ENCODE peak calls at places on chromosomes 7 and 10, in six cellular contexts. X, D, V, P, H and U are unnamed samples.
A peak's percentile ranks its signal among the peaks of the same experiment; 100 is the strongest.

GRCh38 chr10:96512997-96513685 is 585 bp downstream of the TLL2 start:
- DNase-seq in X (no peak), D (no peak), V (peak; percentile 21), P (no peak), H (no peak), U (peak; percentile 17)

GRCh38 chr7:150989456-150989855 is 1.4 kb upstream of the NOS3 start:
- DNase-seq in X (no peak), D (no peak), V (no peak), P (no peak), H (no peak), U (no peak)

GRCh38 chr7:75985009-75985517 is 9.3 kb downstream of the TMEM120A start:
- DNase-seq in X (no peak), D (no peak), V (no peak), P (no peak), H (no peak), U (no peak)

GRCh38 chr7:92790987-92791386 is 45.4 kb downstream of the CDK6 start:
- DNase-seq in X (no peak), D (no peak), V (no peak), P (no peak), H (no peak), U (no peak)

GRCh38 chr7:135745702-135746312 is 2.8 kb downstream of the FAM180A start:
- DNase-seq in X (no peak), D (no peak), V (no peak), P (no peak), H (peak; percentile 83), U (no peak)

GRCh38 chr7:1325246-1325645 is 92.6 kb downstream of the UNCX start:
- DNase-seq in X (peak; percentile 10), D (no peak), V (no peak), P (no peak), H (no peak), U (no peak)

GRCh38 chr7:128235469-128235868 is 5.6 kb upstream of the LEP start:
- DNase-seq in X (no peak), D (no peak), V (no peak), P (no peak), H (no peak), U (no peak)

GRCh38 chr7:95737828-95738505 is 34.4 kb upstream of the DYNC1I1 start:
- DNase-seq in X (no peak), D (no peak), V (no peak), P (no peak), H (no peak), U (no peak)

GRCh38 chr7:22364023-22364422 is 7.1 kb upstream of the RAPGEF5 start:
- DNase-seq in X (no peak), D (no peak), V (no peak), P (no peak), H (no peak), U (no peak)

GRCh38 chr7:5362466-5362865 is 61.2 kb downstream of the TNRC18 start:
- DNase-seq in X (no peak), D (no peak), V (no peak), P (no peak), H (no peak), U (no peak)

GRCh38 chr7:69561256-69561655 is 37.0 kb upstream of the AUTS2 start:
- DNase-seq in X (no peak), D (no peak), V (no peak), P (no peak), H (no peak), U (no peak)

GRCh38 chr7:159209429-159209828 is 64.8 kb upstream of the VIPR2 start:
- DNase-seq in X (no peak), D (no peak), V (no peak), P (no peak), H (no peak), U (no peak)

GRCh38 chr10:12420530-12421117 is 71.3 kb downstream of the CAMK1D start:
- DNase-seq in X (no peak), D (no peak), V (no peak), P (no peak), H (no peak), U (no peak)

GRCh38 chr7:75038508-75038907 is 35.1 kb downstream of the RCC1L start:
- DNase-seq in X (no peak), D (no peak), V (no peak), P (no peak), H (no peak), U (no peak)

GRCh38 chr10:84179059-84179710 is 5.6 kb downstream of the GPR15LG start:
- DNase-seq in X (no peak), D (no peak), V (no peak), P (no peak), H (peak; percentile 98), U (no peak)

GRCh38 chr7:27812706-27813105 is 72.7 kb downstream of the TAX1BP1 start:
- DNase-seq in X (no peak), D (no peak), V (no peak), P (no peak), H (no peak), U (no peak)